ENCODE peak calls at places on chromosomes 11 and 22, in seven cellular contexts. Z is left kidney, A is aorta, B is SW480, X is MM.1S, Y is prostate gland, W is RWPE1. K is an unnamed sample.

GRCh38 chr11:45755281-45755859 is 49.6 kb upstream of the SLC35C1 start:
- DNase-seq in X (no peak), Z (peak), B (no peak), Y (no peak), A (peak), W (no peak), K (no peak)

GRCh38 chr11:92152245-92152644 is 72.4 kb upstream of the FAT3 start:
- DNase-seq in A (no peak), B (peak), Y (no peak), Z (no peak), X (no peak), W (no peak), K (no peak)

GRCh38 chr11:97345031-97345430 is 955.2 kb downstream of the JRKL start:
- DNase-seq in B (no peak), W (no peak), X (no peak), Y (no peak), A (no peak), Z (no peak), K (no peak)

GRCh38 chr22:46110215-46110614 is 40.1 kb upstream of the PPARA start:
- DNase-seq in X (no peak), A (no peak), Z (no peak), Y (no peak), W (no peak), B (no peak), K (peak)

GRCh38 chr22:48234011-48234410 is 1471.6 kb downstream of the TBC1D22A start:
- DNase-seq in Y (no peak), A (no peak), B (no peak), X (no peak), Z (no peak), W (no peak), K (no peak)

GRCh38 chr11:129853508-129854228 is 38.0 kb downstream of the TMEM45B start:
- DNase-seq in A (no peak), X (no peak), Z (peak), B (peak), Y (peak), W (peak), K (peak)

GRCh38 chr22:44702479-44703219 is 645 bp downstream of the PRR5 start:
- DNase-seq in Z (peak), B (peak), W (no peak), Y (peak), A (no peak), X (no peak), K (peak)

GRCh38 chr11:3904228-3904627 is 48.8 kb downstream of the STIM1 start:
- DNase-seq in Z (no peak), A (no peak), W (no peak), B (peak), Y (no peak), X (no peak), K (no peak)

GRCh38 chr11:2443881-2444300 is 423 bp downstream of the TRPM5 start:
- DNase-seq in Z (no peak), W (no peak), A (no peak), B (no peak), X (no peak), Y (no peak), K (no peak)

GRCh38 chr11:65478411-65479183 is 20.2 kb upstream of the MALAT1 start:
- DNase-seq in Z (peak), A (peak), Y (no peak), B (peak), W (no peak), X (no peak), K (peak)

GRCh38 chr11:89625171-89625570 is 84.9 kb upstream of the TRIM77 start:
- DNase-seq in B (no peak), X (no peak), Y (no peak), A (no peak), W (no peak), Z (no peak), K (no peak)

GRCh38 chr11:22976146-22976545 is 115.9 kb upstream of the CCDC179 start:
- DNase-seq in X (no peak), B (peak), W (peak), Z (no peak), A (no peak), Y (no peak), K (peak)

GRCh38 chr22:45007247-45007945 is 2.4 kb downstream of the PHF21B start:
- DNase-seq in X (no peak), B (no peak), A (no peak), Y (peak), Z (peak), W (no peak), K (peak)

GRCh38 chr11:75654314-75654713 is 14.5 kb downstream of the MAP6 start:
- DNase-seq in B (peak), A (no peak), X (no peak), Y (no peak), W (peak), Z (no peak), K (peak)

GRCh38 chr11:79314906-79315689 is 125.7 kb downstream of the TENM4 start:
- DNase-seq in Z (peak), X (peak), B (no peak), W (peak), Y (no peak), A (no peak), K (peak)

GRCh38 chr22:48318173-48318572 is 1509.5 kb downstream of the BRD1 start:
- DNase-seq in Y (no peak), X (no peak), B (no peak), Z (no peak), W (no peak), A (no peak), K (no peak)

GRCh38 chr11:12246989-12247388 is 130.4 kb upstream of the PARVA start:
- DNase-seq in B (no peak), X (no peak), Y (no peak), Z (no peak), W (no peak), A (no peak), K (no peak)

GRCh38 chr11:118265954-118266353 is 1.9 kb upstream of the MPZL2 start:
- DNase-seq in W (no peak), Y (peak), X (no peak), A (no peak), B (no peak), Z (peak), K (no peak)

GRCh38 chr11:45530776-45531175 is 134.6 kb downstream of the CHST1 start:
- DNase-seq in W (no peak), B (no peak), X (no peak), A (no peak), Z (no peak), Y (no peak), K (no peak)

GRCh38 chr22:49845241-49845640 is 8.4 kb upstream of the ZBED4 start:
- DNase-seq in Y (no peak), W (no peak), X (no peak), B (no peak), Z (no peak), A (peak), K (no peak)

GRCh38 chr11:12675951-12676711 is 1.9 kb downstream of the TEAD1 start:
- DNase-seq in X (peak), Y (no peak), Z (peak), A (no peak), W (peak), B (peak), K (peak)

GRCh38 chr11:115581871-115582639 is 77.8 kb upstream of the CADM1 start:
- DNase-seq in W (peak), B (peak), X (no peak), Y (no peak), A (no peak), Z (peak), K (peak)

GRCh38 chr11:869399-870126 is 26.9 kb downstream of the TSPAN4 start:
- DNase-seq in W (no peak), B (no peak), A (no peak), X (no peak), Z (no peak), Y (no peak), K (no peak)

GRCh38 chr22:39494471-39495120 is 7.5 kb upstream of the MIEF1 start:
- DNase-seq in X (no peak), Z (no peak), B (no peak), W (no peak), A (no peak), Y (no peak), K (peak)

GRCh38 chr22:30838111-30838510 is 130.5 kb downstream of the MORC2 start:
- DNase-seq in Z (no peak), W (no peak), A (no peak), X (no peak), Y (no peak), B (no peak), K (peak)

GRCh38 chr22:27801197-27801615 is 350 bp downstream of the MN1 start:
- DNase-seq in A (no peak), Y (no peak), X (no peak), B (peak), Z (peak), W (peak), K (peak)

GRCh38 chr11:75347781-75348613 is 3.5 kb downstream of the ARRB1 start:
- DNase-seq in Z (no peak), W (no peak), A (no peak), X (no peak), Y (no peak), B (no peak), K (peak)

GRCh38 chr22:31970490-31971444 is 26.4 kb downstream of the YWHAH start:
- DNase-seq in Z (peak), A (peak), Y (peak), X (peak), B (peak), W (peak), K (peak)

GRCh38 chr11:74138572-74138971 is 32.2 kb downstream of the C2CD3 start:
- DNase-seq in Y (peak), A (no peak), W (peak), Z (peak), X (no peak), B (peak), K (peak)

GRCh38 chr22:24285245-24285644 is 14.6 kb downstream of the SPECC1L start:
- DNase-seq in Z (no peak), A (no peak), B (peak), X (no peak), Y (no peak), W (no peak), K (peak)

GRCh38 chr22:20979243-20979809 is 2.8 kb upstream of the LZTR1 start:
- DNase-seq in A (peak), B (no peak), Y (peak), W (no peak), Z (peak), X (no peak), K (peak)

GRCh38 chr11:85718991-85719807 is 33.2 kb upstream of the CCDC89 start:
- DNase-seq in A (peak), B (peak), X (no peak), Z (peak), W (peak), Y (no peak), K (peak)

GRCh38 chr11:7673724-7674434 is 579 bp upstream of the CYB5R2 start:
- DNase-seq in A (peak), Y (no peak), B (no peak), X (no peak), Z (peak), W (no peak), K (no peak)

GRCh38 chr22:49753961-49754673 is 73.6 kb downstream of the BRD1 start:
- DNase-seq in A (no peak), Z (no peak), X (peak), B (no peak), W (no peak), Y (no peak), K (no peak)

GRCh38 chr11:18495268-18495667 is 31.5 kb downstream of the TSG101 start:
- DNase-seq in X (no peak), B (no peak), A (no peak), Z (no peak), W (no peak), Y (no peak), K (no peak)

GRCh38 chr22:42179616-42180015 is 49.0 kb upstream of the CYP2D6 start:
- DNase-seq in Y (no peak), A (no peak), X (no peak), Z (no peak), W (no peak), B (peak), K (peak)

GRCh38 chr11:6404341-6405038 is 14.2 kb downstream of the SMPD1 start:
- DNase-seq in W (no peak), Y (no peak), B (no peak), Z (peak), A (no peak), X (no peak), K (peak)

GRCh38 chr11:2777871-2778629 is 78.3 kb upstream of the KCNQ1OT1 start:
- DNase-seq in X (peak), Y (peak), W (no peak), A (peak), B (no peak), Z (no peak), K (no peak)

GRCh38 chr11:88680806-88681205 is 343.3 kb upstream of the CTSC start:
- DNase-seq in X (no peak), A (no peak), B (no peak), W (peak), Z (no peak), Y (no peak), K (peak)